ENCODE peak calls at places on chromosomes 13 and 19, in six cellular contexts. S, N, Q, T, P and H are unnamed samples.

GRCh38 chr19:18317998-18318800 is 4.7 kb downstream of the LSM4 start:
- DNase-seq in S (peak; percentile 85), N (peak; percentile 73), Q (peak; percentile 54), T (no peak), P (no peak), H (no peak)

GRCh38 chr13:40406405-40407138 is 259.9 kb downstream of the FOXO1 start:
- DNase-seq in S (no peak), N (no peak), Q (peak; percentile 43), T (no peak), P (no peak), H (no peak)

GRCh38 chr19:57056972-57057371 is 62.8 kb upstream of the USP29 start:
- DNase-seq in S (no peak), N (no peak), Q (no peak), T (no peak), P (no peak), H (no peak)

GRCh38 chr19:13051581-13052165 is 51.0 kb downstream of the LYL1 start:
- DNase-seq in S (no peak), N (peak; percentile 81), Q (peak; percentile 54), T (no peak), P (peak; percentile 85), H (no peak)

GRCh38 chr19:57817976-57818375 is 3.3 kb upstream of the ZNF552 start:
- DNase-seq in S (no peak), N (no peak), Q (no peak), T (no peak), P (no peak), H (no peak)

GRCh38 chr13:76822691-76823267 is 63.4 kb downstream of the KCTD12 start:
- DNase-seq in S (no peak), N (no peak), Q (no peak), T (no peak), P (no peak), H (no peak)

GRCh38 chr13:21825801-21826200 is 154.9 kb downstream of the FGF9 start:
- DNase-seq in S (no peak), N (no peak), Q (no peak), T (no peak), P (no peak), H (no peak)

GRCh38 chr13:63696055-63696454 is 2280.4 kb upstream of the PCDH20 start:
- DNase-seq in S (no peak), N (no peak), Q (no peak), T (no peak), P (no peak), H (no peak)

GRCh38 chr13:107427531-107427930 is 787.8 kb downstream of the LIG4 start:
- DNase-seq in S (no peak), N (no peak), Q (no peak), T (no peak), P (no peak), H (no peak)

GRCh38 chr13:97337985-97338384 is 96.0 kb upstream of the RAP2A start:
- DNase-seq in S (no peak), N (no peak), Q (no peak), T (no peak), P (no peak), H (no peak)

GRCh38 chr19:17938092-17938845 is 5.5 kb downstream of the CCDC124 start:
- DNase-seq in S (peak; percentile 92), N (peak; percentile 87), Q (peak; percentile 46), T (no peak), P (peak; percentile 93), H (peak; percentile 90)

GRCh38 chr13:113914333-113915011 is 50.6 kb upstream of the GAS6 start:
- DNase-seq in S (no peak), N (no peak), Q (no peak), T (no peak), P (no peak), H (no peak)

GRCh38 chr13:60448907-60449510 is 52.0 kb downstream of the TDRD3 start:
- DNase-seq in S (peak; percentile 24), N (peak; percentile 29), Q (peak; percentile 31), T (no peak), P (no peak), H (no peak)

GRCh38 chr13:38753878-38754277 is 67.0 kb downstream of the FREM2 start:
- DNase-seq in S (no peak), N (no peak), Q (no peak), T (no peak), P (no peak), H (no peak)

GRCh38 chr19:35331551-35332214 is 2.7 kb downstream of the CD22 start:
- DNase-seq in S (no peak), N (no peak), Q (no peak), T (no peak), P (no peak), H (no peak)

GRCh38 chr13:21486322-21486721 is 27.2 kb upstream of the ZDHHC20 start:
- DNase-seq in S (no peak), N (no peak), Q (no peak), T (no peak), P (no peak), H (no peak)

GRCh38 chr19:33777351-33777750 is 19.3 kb upstream of the KCTD15 start:
- DNase-seq in S (no peak), N (no peak), Q (no peak), T (no peak), P (no peak), H (no peak)

GRCh38 chr13:43083750-43084149 is 60.4 kb downstream of the DNAJC15 start:
- DNase-seq in S (no peak), N (no peak), Q (no peak), T (no peak), P (no peak), H (no peak)

GRCh38 chr19:49636230-49636932 is 3.6 kb downstream of the RRAS start:
- DNase-seq in S (no peak), N (no peak), Q (no peak), T (no peak), P (no peak), H (no peak)
- TF ChIP-seq TAF1 in S (no peak), N (no peak), Q (no peak), T (no peak), P (no peak), H (no peak)

DNA sequence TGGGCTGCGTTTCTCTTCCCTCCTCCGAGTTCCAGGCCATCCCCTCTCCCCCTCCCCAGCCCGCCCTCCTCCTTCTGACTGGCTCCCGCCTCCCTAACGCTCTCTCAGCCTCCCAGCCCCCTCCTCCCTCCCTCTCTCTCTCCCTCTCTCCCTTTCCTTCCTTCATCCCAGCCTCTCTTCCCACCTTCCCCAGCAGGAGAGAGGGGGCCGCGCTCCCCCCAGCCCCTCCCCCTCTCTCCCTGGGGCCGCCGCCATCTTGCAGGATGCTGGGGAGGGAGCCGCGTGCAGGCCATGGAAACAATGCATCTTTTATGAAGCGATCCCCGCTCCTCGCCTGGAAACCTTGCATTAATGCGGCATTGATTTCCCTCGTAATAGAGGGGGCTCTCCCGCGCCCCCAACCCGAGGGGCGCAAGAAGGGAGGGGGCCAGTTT is 42.6 kb upstream of the ADGRL1 start:
- DNase-seq in S (peak; percentile 85), N (no peak), Q (no peak), T (no peak), P (no peak), H (no peak)
- TF ChIP-seq TAF1 in S (peak; percentile 77), N (no peak), Q (no peak), T (peak; percentile 43), P (no peak), H (no peak)

DNA sequence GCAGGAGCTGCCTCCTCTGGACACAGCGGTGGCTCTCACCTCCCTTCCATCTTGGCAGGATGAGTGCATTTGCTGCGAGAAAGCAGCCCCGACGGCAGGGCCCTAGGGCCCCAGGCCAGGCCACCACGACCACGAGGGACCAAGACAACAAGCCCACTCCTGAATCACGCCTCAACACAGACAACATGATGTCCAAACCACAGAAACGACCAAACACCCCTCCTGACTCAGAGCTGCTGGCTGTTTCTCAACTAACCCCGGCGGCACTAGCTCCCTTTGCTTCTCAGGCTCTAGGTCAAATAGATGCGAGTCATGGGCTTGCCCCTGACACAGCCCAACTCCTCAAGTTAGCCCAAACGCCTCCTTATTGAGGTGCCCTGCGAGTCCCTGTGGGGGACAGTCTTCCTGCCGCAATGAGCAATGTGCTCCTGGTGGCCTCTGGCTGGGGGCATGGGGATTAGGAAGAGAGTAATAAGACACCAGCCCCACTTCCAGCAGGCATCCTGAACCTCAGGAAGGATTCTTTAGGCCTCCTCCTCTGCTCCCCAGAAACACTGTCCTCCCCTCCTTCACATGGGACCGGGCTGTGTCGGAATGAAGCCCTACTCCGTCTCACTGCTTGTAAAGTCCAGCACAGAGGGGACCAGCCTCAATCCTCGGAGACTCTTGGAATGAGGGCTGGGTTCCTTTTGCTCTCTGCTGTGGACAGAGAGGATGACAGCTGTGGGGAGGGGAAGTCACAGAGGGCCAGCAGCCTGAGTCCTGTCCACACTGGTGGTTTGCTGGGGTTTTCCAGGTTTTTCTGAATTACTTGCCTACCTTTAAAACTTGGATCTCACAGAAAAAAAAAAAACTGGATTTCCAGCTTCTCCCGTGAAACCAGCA is 6.9 kb upstream of the ATF5 start:
- DNase-seq in S (no peak), N (no peak), Q (no peak), T (no peak), P (no peak), H (no peak)
- TF ChIP-seq TAF1 in S (no peak), N (no peak), Q (no peak), T (no peak), P (no peak), H (no peak)

DNA sequence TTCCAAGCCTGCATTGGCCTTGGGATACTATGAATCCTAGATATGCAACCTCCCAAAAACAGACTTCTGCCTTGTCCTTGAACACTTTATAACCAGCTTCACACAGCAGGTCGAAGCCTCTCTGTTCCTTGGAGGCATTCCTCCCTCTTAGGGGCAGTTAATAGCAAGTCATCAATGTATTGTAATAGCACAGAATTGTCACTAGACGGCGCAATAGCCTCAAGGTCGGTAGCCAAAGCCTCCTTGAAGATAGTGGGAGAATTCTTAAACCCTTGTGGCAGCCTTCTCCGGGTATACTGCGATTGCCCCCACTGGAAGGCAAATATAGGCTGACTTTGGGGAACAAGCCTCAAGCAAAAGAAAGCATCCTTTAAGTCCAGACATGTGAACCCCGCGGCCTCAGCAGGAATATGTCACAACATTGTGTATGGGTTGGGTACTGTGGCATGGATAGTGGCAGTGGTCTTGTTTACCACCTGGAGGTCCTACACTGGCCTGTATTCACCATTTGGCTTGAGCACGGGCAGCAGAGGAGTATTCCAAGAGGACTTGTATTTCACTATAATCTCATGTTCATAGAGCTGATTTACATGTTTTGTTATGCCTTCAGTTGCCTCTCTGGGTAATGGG is 61.1 kb downstream of the ZNF431 start:
- DNase-seq in S (peak; percentile 49), N (peak; percentile 55), Q (no peak), T (peak; percentile 3), P (peak; percentile 63), H (no peak)
- TF ChIP-seq TAF1 in S (no peak), N (no peak), Q (no peak), T (no peak), P (no peak), H (no peak)

DNA sequence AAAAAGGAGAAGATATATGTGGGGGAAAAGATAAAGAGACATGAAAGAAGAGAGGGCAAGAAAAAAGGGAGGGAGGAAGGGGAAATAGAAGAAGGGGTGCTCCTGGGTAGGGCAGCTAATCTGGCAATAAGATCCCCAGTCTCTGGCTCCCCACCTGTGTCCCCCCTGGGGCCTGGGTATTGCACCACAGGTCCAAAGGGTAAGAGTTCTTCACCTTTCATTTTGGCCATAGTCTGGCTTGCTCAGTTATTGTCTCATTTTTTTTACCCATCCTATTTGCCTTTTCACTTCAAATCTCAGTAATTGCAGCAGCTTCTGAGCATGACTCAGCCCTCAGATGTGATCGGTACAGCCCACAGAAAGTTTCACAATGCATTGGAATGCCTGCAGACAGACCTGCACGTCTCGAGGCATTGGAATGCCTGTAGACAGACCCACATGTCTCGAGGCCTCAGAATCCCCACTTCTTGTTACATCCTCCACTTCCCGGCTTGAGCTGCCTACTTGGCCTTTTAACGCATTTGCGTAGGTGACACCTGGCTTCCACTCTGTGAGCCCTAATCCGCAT is 173.7 kb downstream of the NUFIP1 start:
- DNase-seq in S (no peak), N (no peak), Q (peak; percentile 92), T (no peak), P (no peak), H (no peak)
- TF ChIP-seq TAF1 in S (no peak), N (no peak), Q (no peak), T (no peak), P (no peak), H (no peak)

GRCh38 chr19:3644351-3645066 is 17.9 kb upstream of the CACTIN start:
- DNase-seq in S (no peak), N (no peak), Q (no peak), T (no peak), P (no peak), H (no peak)
- TF ChIP-seq TAF1 in S (no peak), N (no peak), Q (no peak), T (no peak), P (no peak), H (no peak)